ENCODE peak calls at places on chromosomes 13 and 19, in five cellular contexts. N, L, G, H and U are unnamed samples.

GRCh38 chr13:110468986-110469495 is 92.5 kb downstream of the RAB20 start:
- DNase-seq in N (no peak), L (no peak), G (no peak), H (no peak), U (no peak)

GRCh38 chr13:23842406-23842805 is 46.8 kb downstream of the MIPEP start:
- DNase-seq in N (no peak), L (no peak), G (no peak), H (no peak), U (no peak)

GRCh38 chr19:33860691-33861090 is 64.0 kb downstream of the KCTD15 start:
- DNase-seq in N (no peak), L (no peak), G (no peak), H (no peak), U (no peak)

GRCh38 chr19:31905980-31906948 is 439.1 kb upstream of the ZNF507 start:
- DNase-seq in N (no peak), L (no peak), G (no peak), H (no peak), U (no peak)

GRCh38 chr19:2087621-2088100 is 8.5 kb downstream of the MOB3A start:
- DNase-seq in N (peak), L (no peak), G (no peak), H (no peak), U (no peak)

GRCh38 chr19:17205237-17206140 is 9.7 kb upstream of the USE1 start:
- DNase-seq in N (peak), L (no peak), G (no peak), H (peak), U (peak)

GRCh38 chr19:29672933-29673336 is 7.7 kb downstream of the PLEKHF1 start:
- DNase-seq in N (peak), L (no peak), G (no peak), H (no peak), U (no peak)

GRCh38 chr13:43301341-43301969 is 278.1 kb downstream of the DNAJC15 start:
- DNase-seq in N (no peak), L (no peak), G (no peak), H (peak), U (no peak)

GRCh38 chr13:32212420-32212819 is 102.7 kb downstream of the ZAR1L start:
- DNase-seq in N (no peak), L (no peak), G (no peak), H (no peak), U (no peak)

GRCh38 chr19:4096049-4096892 is 27.7 kb downstream of the MAP2K2 start:
- DNase-seq in N (no peak), L (no peak), G (no peak), H (no peak), U (no peak)

GRCh38 chr13:112974676-112975075 is 5.7 kb downstream of the MCF2L start:
- DNase-seq in N (no peak), L (no peak), G (no peak), H (no peak), U (no peak)

GRCh38 chr13:37752156-37752555 is 117.4 kb downstream of the TRPC4 start:
- DNase-seq in N (no peak), L (no peak), G (no peak), H (no peak), U (no peak)

GRCh38 chr19:3404324-3405260 is 38.2 kb downstream of the NFIC start:
- DNase-seq in N (no peak), L (no peak), G (no peak), H (no peak), U (no peak)

GRCh38 chr13:90787007-90787406 is 560.5 kb upstream of the MIR17HG start:
- DNase-seq in N (no peak), L (no peak), G (no peak), H (no peak), U (no peak)

GRCh38 chr13:75635621-75636338 is at the start of gene LMO7:
- DNase-seq in N (no peak), L (no peak), G (no peak), H (peak), U (peak)

GRCh38 chr19:14107581-14108461 is 9.7 kb downstream of the PRKACA start:
- DNase-seq in N (no peak), L (no peak), G (no peak), H (no peak), U (no peak)

GRCh38 chr13:40072663-40073120 is 417.2 kb downstream of the COG6 start:
- DNase-seq in N (no peak), L (no peak), G (no peak), H (no peak), U (no peak)